ENCODE peak calls at places on chromosomes 4 and X, in seven cellular contexts. L is upper lobe of left lung; R is germinal center; J is ureter; C is GM12865; T is CD4-positive, alpha-beta memory T cell; Y is T47D. U is an unnamed sample.

GRCh38 chr4:177214935-177215334 is 94.7 kb upstream of the NEIL3 start:
- DNase-seq in L (no peak), R (no peak), J (no peak), C (no peak), T (no peak), Y (no peak), U (no peak)

GRCh38 chr4:6198278-6198677 is 2.1 kb downstream of the JAKMIP1 start:
- DNase-seq in L (no peak), R (no peak), J (no peak), C (no peak), T (peak; percentile 28), Y (no peak), U (no peak)

GRCh38 chrX:123476636-123477219 is 256.1 kb downstream of the THOC2 start:
- DNase-seq in L (no peak), R (no peak), J (no peak), C (no peak), T (no peak), Y (no peak), U (no peak)

GRCh38 chr4:56681158-56681848 is at the start of gene HOPX:
- DNase-seq in L (no peak), R (peak; percentile 21), J (peak; percentile 78), C (peak; percentile 38), T (peak; percentile 41), Y (no peak), U (peak; percentile 15)

GRCh38 chr4:171812377-171813194 is 618 bp upstream of the GALNTL6 start:
- DNase-seq in L (peak; percentile 84), R (no peak), J (no peak), C (peak; percentile 11), T (no peak), Y (no peak), U (peak; percentile 16)

GRCh38 chr4:25857403-25857802 is 5.4 kb downstream of the SEL1L3 start:
- DNase-seq in L (no peak), R (no peak), J (no peak), C (no peak), T (no peak), Y (no peak), U (no peak)

GRCh38 chr4:13627185-13627605 is 330 bp downstream of the BOD1L1 start:
- DNase-seq in L (no peak), R (peak; percentile 43), J (no peak), C (peak; percentile 48), T (no peak), Y (no peak), U (peak; percentile 33)

GRCh38 chr4:186657766-186658165 is 65.9 kb downstream of the FAT1 start:
- DNase-seq in L (no peak), R (no peak), J (no peak), C (no peak), T (no peak), Y (no peak), U (no peak)

U was measured in RPMI8226.